ENCODE peak calls at places on chromosome 5, in five cellular contexts. O is lower leg skin, R is left lung, G is AG10803, A is GM23338. K is an unnamed sample.

GRCh38 chr5:82160948-82161347 is 117.2 kb downstream of the RPS23 start:
- DNase-seq in O (no peak), R (no peak), G (peak), A (no peak), K (no peak)

GRCh38 chr5:72817639-72818266 is 1.3 kb downstream of the TNPO1 start:
- DNase-seq in O (no peak), R (no peak), G (no peak), A (peak), K (no peak)

GRCh38 chr5:20445326-20445860 is 457.4 kb upstream of the CDH18 start:
- DNase-seq in O (no peak), R (no peak), G (no peak), A (no peak), K (no peak)

GRCh38 chr5:157820593-157821252 is 38.2 kb downstream of the CLINT1 start:
- DNase-seq in O (no peak), R (no peak), G (peak), A (peak), K (peak)

GRCh38 chr5:116773926-116774325 is 199.3 kb upstream of the SEMA6A start:
- DNase-seq in O (no peak), R (no peak), G (no peak), A (peak), K (no peak)

GRCh38 chr5:1568201-1568979 is 44.6 kb upstream of the LPCAT1 start:
- DNase-seq in O (no peak), R (no peak), G (peak), A (no peak), K (no peak)

GRCh38 chr5:177473461-177473991 is at the start of gene DBN1:
- DNase-seq in O (no peak), R (peak), G (peak), A (peak), K (peak)

GRCh38 chr5:95284512-95285405 is at the start of gene MCTP1:
- DNase-seq in O (no peak), R (peak), G (no peak), A (peak), K (peak)

GRCh38 chr5:139474815-139475791 is 4.3 kb downstream of the SMIM33 start:
- DNase-seq in O (no peak), R (no peak), G (peak), A (no peak), K (no peak)

GRCh38 chr5:72487151-72487550 is 20.1 kb downstream of the ZNF366 start:
- DNase-seq in O (no peak), R (no peak), G (no peak), A (no peak), K (no peak)

GRCh38 chr5:151589878-151590570 is 1.1 kb downstream of the FAT2 start:
- DNase-seq in O (no peak), R (no peak), G (peak), A (no peak), K (no peak)

GRCh38 chr5:157548513-157549282 is 26.9 kb downstream of the ADAM19 start:
- DNase-seq in O (no peak), R (no peak), G (peak), A (no peak), K (no peak)

GRCh38 chr5:87300176-87300575 is 32.5 kb downstream of the RASA1 start:
- DNase-seq in O (no peak), R (no peak), G (no peak), A (no peak), K (no peak)

GRCh38 chr5:60148356-60148755 is 254.8 kb upstream of the PDE4D start:
- DNase-seq in O (no peak), R (no peak), G (peak), A (no peak), K (no peak)

GRCh38 chr5:72185717-72186388 is 78.6 kb downstream of the MAP1B start:
- DNase-seq in O (no peak), R (no peak), G (peak), A (no peak), K (no peak)

GRCh38 chr5:79236364-79236969 is 536 bp downstream of the JMY start:
- DNase-seq in O (no peak), R (peak), G (peak), A (peak), K (peak)

GRCh38 chr5:73494716-73495115 is 3.5 kb upstream of the BTF3 start:
- DNase-seq in O (no peak), R (no peak), G (no peak), A (no peak), K (no peak)

GRCh38 chr5:91162534-91163381 is 220.4 kb downstream of the ARRDC3 start:
- DNase-seq in O (peak), R (no peak), G (peak), A (no peak), K (no peak)

GRCh38 chr5:139460457-139460856 is 2.1 kb downstream of the ECSCR start:
- DNase-seq in O (no peak), R (no peak), G (peak), A (no peak), K (no peak)

GRCh38 chr5:141874262-141874964 is 3.8 kb downstream of the PCDH1 start:
- DNase-seq in O (peak), R (no peak), G (no peak), A (no peak), K (no peak)

GRCh38 chr5:78666041-78666444 is 17.5 kb upstream of the LHFPL2 start:
- DNase-seq in O (no peak), R (no peak), G (peak), A (no peak), K (no peak)

GRCh38 chr5:145937432-145938250 is 1.3 kb downstream of the SH3RF2 start:
- DNase-seq in O (no peak), R (peak), G (no peak), A (peak), K (no peak)

GRCh38 chr5:119453045-119453383 is 717 bp downstream of the HSD17B4 start:
- DNase-seq in O (no peak), R (no peak), G (peak), A (no peak), K (no peak)

GRCh38 chr5:155471027-155471426 is 457.5 kb downstream of the KIF4B start:
- DNase-seq in O (no peak), R (no peak), G (no peak), A (peak), K (no peak)

GRCh38 chr5:173689171-173689676 is 72.8 kb upstream of the BOD1 start:
- DNase-seq in O (no peak), R (no peak), G (no peak), A (peak), K (no peak)

GRCh38 chr5:68646142-68646541 is 430.6 kb downstream of the PIK3R1 start:
- DNase-seq in O (no peak), R (no peak), G (peak), A (no peak), K (no peak)

GRCh38 chr5:81787843-81788242 is 36.9 kb upstream of the SSBP2 start:
- DNase-seq in O (peak), R (no peak), G (peak), A (peak), K (no peak)

GRCh38 chr5:168261212-168261575 is 30.3 kb upstream of the WWC1 start:
- DNase-seq in O (no peak), R (no peak), G (no peak), A (no peak), K (no peak)

GRCh38 chr5:150043657-150044333 is 42.6 kb downstream of the CSF1R start:
- DNase-seq in O (no peak), R (no peak), G (no peak), A (no peak), K (no peak)

GRCh38 chr5:5983261-5983660 is 395.1 kb downstream of the MED10 start:
- DNase-seq in O (no peak), R (no peak), G (no peak), A (no peak), K (no peak)

GRCh38 chr5:151319334-151319733 is 15.8 kb upstream of the SLC36A3 start:
- DNase-seq in O (no peak), R (no peak), G (peak), A (peak), K (peak)

DNA sequence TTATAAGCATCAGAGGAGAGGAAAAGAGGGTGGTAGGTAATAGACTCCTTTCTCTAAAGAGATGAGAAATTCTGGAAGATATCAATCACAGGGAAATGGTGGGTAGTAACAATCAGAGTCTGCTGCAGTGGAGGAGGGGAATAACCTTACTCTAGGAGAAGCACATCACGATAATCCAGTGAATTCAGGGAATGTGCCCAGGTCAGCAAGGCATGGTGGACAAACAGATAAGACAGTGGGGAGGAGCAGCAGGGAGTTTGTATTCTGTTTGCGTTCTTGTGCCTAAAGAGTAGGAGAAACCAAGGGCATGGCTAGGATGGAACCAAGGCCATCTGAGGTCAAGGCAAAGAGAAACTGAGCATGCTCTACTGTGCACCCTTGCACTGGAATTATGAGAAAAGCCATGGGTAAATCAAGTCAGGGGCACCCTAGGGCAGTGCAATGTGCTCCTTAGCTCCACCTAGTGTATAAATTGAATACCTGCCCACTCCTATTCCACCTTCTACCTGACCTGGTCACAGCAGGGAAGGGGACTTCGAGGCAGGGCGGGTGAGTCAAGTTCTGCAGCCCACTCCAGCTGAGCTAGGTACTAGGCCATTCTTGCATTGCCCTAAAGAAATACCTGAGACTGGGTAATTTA is 31.6 kb downstream of the RETREG1 start:
- DNase-seq in O (no peak), R (no peak), G (no peak), A (peak), K (no peak)
- TF ChIP-seq CTCF in O (no peak), R (no peak), G (peak), A (peak), K (no peak)

GRCh38 chr5:148186248-148187003 is 16.4 kb upstream of the SPINK6 start:
- DNase-seq in O (no peak), R (no peak), G (peak), A (no peak), K (no peak)
- TF ChIP-seq CTCF in O (no peak), R (no peak), G (no peak), A (no peak), K (no peak)

GRCh38 chr5:106127341-106127781 is 1543.4 kb downstream of the EFNA5 start:
- DNase-seq in O (peak), R (no peak), G (no peak), A (peak), K (no peak)
- TF ChIP-seq CTCF in O (no peak), R (no peak), G (no peak), A (no peak), K (no peak)

GRCh38 chr5:140575309-140575708 is 10.7 kb downstream of the SLC35A4 start:
- DNase-seq in O (no peak), R (no peak), G (peak), A (peak), K (no peak)
- TF ChIP-seq CTCF in O (no peak), R (peak), G (peak), A (peak), K (no peak)

GRCh38 chr5:111587728-111588127 is 75.4 kb upstream of the STARD4 start:
- DNase-seq in O (no peak), R (no peak), G (no peak), A (no peak), K (no peak)

GRCh38 chr5:111584651-111585050 is 72.3 kb upstream of the STARD4 start:
- DNase-seq in O (no peak), R (no peak), G (peak), A (no peak), K (no peak)

GRCh38 chr5:111583761-111584203 is 71.4 kb upstream of the STARD4 start:
- DNase-seq in O (no peak), R (no peak), G (peak), A (no peak), K (no peak)

GRCh38 chr5:111585291-111585690 is 73.0 kb upstream of the STARD4 start:
- DNase-seq in O (no peak), R (no peak), G (no peak), A (no peak), K (no peak)

GRCh38 chr5:111585946-111586345 is 73.6 kb upstream of the STARD4 start:
- DNase-seq in O (no peak), R (no peak), G (peak), A (no peak), K (no peak)
- TF ChIP-seq CTCF in O (no peak), R (no peak), G (no peak), A (no peak), K (no peak)

GRCh38 chr5:130545291-130545690 is 619.8 kb downstream of the HINT1 start:
- DNase-seq in O (no peak), R (no peak), G (no peak), A (no peak), K (no peak)
- TF ChIP-seq CTCF in O (no peak), R (no peak), G (no peak), A (no peak), K (no peak)

DNA sequence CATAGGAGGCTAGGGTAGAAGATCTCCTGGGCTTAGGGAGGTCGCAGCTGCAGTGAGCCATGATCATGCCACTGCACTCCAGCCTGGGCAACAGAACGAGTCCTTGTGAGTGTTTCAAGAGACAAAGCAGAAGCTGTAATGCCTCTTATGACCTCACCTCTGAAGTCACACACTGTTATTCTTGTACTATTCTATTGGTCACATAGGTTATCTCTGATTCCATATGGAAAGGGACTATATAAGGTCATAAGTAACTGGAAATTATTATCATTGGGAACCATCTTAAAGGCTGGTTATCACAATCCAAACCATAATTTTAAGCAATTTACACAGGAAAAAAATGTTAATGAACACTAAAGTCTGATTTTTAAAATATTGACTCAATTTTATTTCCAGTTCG is 17.9 kb upstream of the AFF4 start:
- DNase-seq in O (no peak), R (no peak), G (no peak), A (no peak), K (no peak)
- TF ChIP-seq CTCF in O (no peak), R (no peak), G (no peak), A (no peak), K (no peak)

K was measured in nephron progenitor cell.